ENCODE peak calls at places on chromosomes 12 and 14, in six cellular contexts. R is cardiac muscle cell; A is CD4-positive, alpha-beta memory T cell; V is SJSA1; B is HepG2; T is left ventricle myocardium inferior. J is an unnamed sample.

GRCh38 chr12:40980346-40981005 is 207.6 kb upstream of the PDZRN4 start:
- DNase-seq in R (no peak), A (no peak), V (no peak), B (no peak), T (no peak), J (no peak)

GRCh38 chr12:131885543-131886057 is 8.8 kb upstream of the ULK1 start:
- DNase-seq in R (no peak), A (no peak), V (no peak), B (no peak), T (no peak), J (no peak)

GRCh38 chr12:57462307-57463253 is 3.0 kb downstream of the GLI1 start:
- DNase-seq in R (peak; percentile 91), A (peak; percentile 87), V (no peak), B (peak; percentile 80), T (peak; percentile 81), J (peak; percentile 84)

GRCh38 chr14:60163741-60164140 is 1.5 kb downstream of the DHRS7 start:
- DNase-seq in R (no peak), A (no peak), V (no peak), B (no peak), T (no peak), J (no peak)

GRCh38 chr12:87866602-87867292 is 162.5 kb downstream of the C12orf50 start:
- DNase-seq in R (no peak), A (no peak), V (no peak), B (peak; percentile 14), T (no peak), J (no peak)

GRCh38 chr14:52312872-52313492 is 1.1 kb upstream of the PTGER2 start:
- DNase-seq in R (no peak), A (no peak), V (no peak), B (no peak), T (no peak), J (no peak)

GRCh38 chr14:98204139-98204538 is 1067.9 kb downstream of the BCL11B start:
- DNase-seq in R (no peak), A (no peak), V (no peak), B (no peak), T (no peak), J (no peak)

GRCh38 chr12:114817491-114818440 is 133.8 kb upstream of the TBX3 start:
- DNase-seq in R (no peak), A (no peak), V (no peak), B (no peak), T (no peak), J (no peak)

GRCh38 chr12:92943482-92944250 is 14.6 kb upstream of the EEA1 start:
- DNase-seq in R (no peak), A (no peak), V (no peak), B (peak; percentile 66), T (no peak), J (no peak)

GRCh38 chr12:2288001-2288400 is 235.2 kb downstream of the CACNA1C start:
- DNase-seq in R (peak; percentile 54), A (no peak), V (peak; percentile 50), B (no peak), T (no peak), J (peak; percentile 37)

GRCh38 chr12:60257063-60257462 is 661.2 kb downstream of the SLC16A7 start:
- DNase-seq in R (peak; percentile 54), A (no peak), V (peak; percentile 52), B (peak; percentile 17), T (no peak), J (no peak)

GRCh38 chr12:79344855-79345840 is 345.6 kb downstream of the PAWR start:
- DNase-seq in R (peak; percentile 62), A (no peak), V (peak; percentile 4), B (peak; percentile 59), T (no peak), J (no peak)

GRCh38 chr14:85528080-85528881 is 1.7 kb upstream of the FLRT2 start:
- DNase-seq in R (peak; percentile 76), A (no peak), V (peak; percentile 82), B (peak; percentile 41), T (no peak), J (peak; percentile 39)

GRCh38 chr14:85416771-85417170 is 113.2 kb upstream of the FLRT2 start:
- DNase-seq in R (no peak), A (no peak), V (peak; percentile 77), B (no peak), T (no peak), J (no peak)

GRCh38 chr12:10042167-10042566 is 11.7 kb downstream of the CLEC9A start:
- DNase-seq in R (no peak), A (no peak), V (no peak), B (no peak), T (no peak), J (no peak)
- H3K4me3 ChIP-seq in R (no peak overlapping the region), A (no peak overlapping the region), V (no peak overlapping the region), B (no peak overlapping the region), T (no peak overlapping the region), J (no peak overlapping the region)

DNA sequence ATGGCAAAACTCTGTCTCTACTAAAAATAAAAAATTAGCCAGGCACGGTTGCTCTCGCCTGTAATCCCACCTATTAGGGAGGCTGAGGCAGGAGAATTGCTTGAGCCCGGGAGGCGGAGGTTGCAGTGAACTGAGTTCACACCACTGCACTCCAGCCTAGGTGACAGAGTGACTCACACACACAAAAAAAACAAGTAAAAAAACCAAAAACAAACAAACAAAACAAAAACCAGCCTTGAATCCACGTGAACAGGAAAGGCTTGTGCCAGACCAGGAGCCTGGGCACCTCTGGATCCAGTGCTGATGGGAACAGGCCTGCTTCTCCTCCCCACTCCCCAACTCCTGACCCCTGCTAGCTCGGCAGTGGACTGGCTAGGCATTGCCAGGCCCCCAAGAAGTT is 3.5 kb downstream of the FOXN4 start:
- DNase-seq in R (no peak), A (no peak), V (no peak), B (no peak), T (no peak), J (no peak)
- H3K27me3 ChIP-seq in R (peaks cover 42% of the 10 kb centered on the region), A (peaks cover 17% of the 10 kb centered on the region), V (peaks cover 47% of the 10 kb centered on the region), B (peaks cover 40% of the 10 kb centered on the region), T (peaks cover 79% of the 10 kb centered on the region), J (peaks cover 84% of the 10 kb centered on the region)

DNA sequence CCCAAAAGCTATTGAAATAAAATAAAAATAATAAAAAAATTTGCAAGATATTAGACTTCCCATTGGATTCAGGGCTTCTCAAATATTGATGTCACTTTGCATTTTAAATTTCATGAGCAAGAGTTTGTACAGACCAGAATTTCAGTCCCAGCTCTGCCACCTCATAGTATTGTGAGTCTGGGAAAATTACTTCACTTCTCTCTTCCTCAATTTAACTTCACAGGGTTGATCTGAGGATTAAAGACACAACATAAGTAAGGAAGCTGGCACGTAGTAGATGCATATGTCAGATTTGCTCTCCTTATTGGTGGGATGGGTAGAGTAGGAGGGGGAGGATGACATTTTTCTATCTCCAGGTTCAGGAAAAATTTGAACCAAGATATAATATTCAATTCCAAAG is 32.9 kb downstream of the COX8C start:
- DNase-seq in R (no peak), A (no peak), V (no peak), B (no peak), T (no peak), J (no peak)
- H3K4me3 ChIP-seq in R (no peak overlapping the region), A (no peak overlapping the region), V (no peak overlapping the region), B (no peak overlapping the region), T (no peak overlapping the region), J (no peak overlapping the region)

GRCh38 chr12:53751336-53752191 is at the start of gene CISTR:
- DNase-seq in R (peak; percentile 44), A (peak; percentile 28), V (no peak), B (no peak), T (no peak), J (no peak)
- H3K27me3 ChIP-seq in R (peaks cover 98% of the 10 kb centered on the region), A (peaks cover 21% of the 10 kb centered on the region), V (peaks cover 35% of the 10 kb centered on the region), B (peaks cover 93% of the 10 kb centered on the region), T (peaks cover 57% of the 10 kb centered on the region), J (peaks cover 58% of the 10 kb centered on the region)

GRCh38 chr12:104459556-104459909 is 2.8 kb downstream of the CHST11 start:
- DNase-seq in R (no peak), A (no peak), V (no peak), B (no peak), T (no peak), J (no peak)

GRCh38 chr12:104462325-104462724 is 5.6 kb downstream of the CHST11 start:
- DNase-seq in R (no peak), A (no peak), V (no peak), B (no peak), T (no peak), J (no peak)

GRCh38 chr12:104458645-104459555 is 2.2 kb downstream of the CHST11 start:
- DNase-seq in R (peak; percentile 42), A (no peak), V (no peak), B (no peak), T (peak; percentile 20), J (peak; percentile 39)

GRCh38 chr12:104460973-104461693 is 4.4 kb downstream of the CHST11 start:
- DNase-seq in R (no peak), A (no peak), V (no peak), B (no peak), T (no peak), J (no peak)

DNA sequence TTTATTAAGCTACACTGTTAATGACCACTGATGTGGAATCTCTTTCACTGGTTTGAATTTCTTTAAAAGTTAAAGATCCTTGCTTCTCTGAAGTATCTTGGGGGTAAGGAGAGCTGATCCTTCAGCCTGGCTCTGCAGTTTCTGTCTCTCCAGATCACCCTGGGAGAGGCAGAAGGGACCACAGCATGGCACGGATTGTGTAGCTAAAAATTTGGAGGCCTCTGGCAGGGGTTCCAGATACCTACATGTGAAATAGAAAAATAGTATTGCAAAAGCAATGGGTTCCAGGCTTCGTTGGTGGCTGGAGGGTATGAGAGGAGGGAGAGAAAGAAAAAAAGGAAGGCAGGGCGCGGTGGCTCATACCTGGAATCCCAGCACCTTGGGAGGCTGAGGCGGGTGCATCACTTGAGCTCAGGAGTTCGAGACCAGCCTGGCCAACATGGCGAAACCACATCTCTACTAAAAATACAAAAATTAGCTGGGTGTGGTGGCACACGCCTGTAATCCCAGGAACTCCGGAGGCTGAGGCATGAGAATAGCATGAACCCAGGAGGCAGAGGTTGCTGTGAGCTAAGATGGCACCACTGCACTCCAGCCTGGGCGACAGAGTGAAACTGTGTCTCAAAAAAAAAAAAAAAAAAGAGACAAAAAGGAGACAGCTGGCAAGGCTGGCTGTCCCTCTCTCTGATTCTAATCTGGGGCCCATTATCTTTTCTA is 3.5 kb downstream of the CHST11 start:
- DNase-seq in R (no peak), A (no peak), V (no peak), B (no peak), T (no peak), J (no peak)
- H3K4me3 ChIP-seq in R (no peak overlapping the region), A (peak overlapping the region; percentile 11), V (no peak overlapping the region), B (no peak overlapping the region), T (no peak overlapping the region), J (no peak overlapping the region)

DNA sequence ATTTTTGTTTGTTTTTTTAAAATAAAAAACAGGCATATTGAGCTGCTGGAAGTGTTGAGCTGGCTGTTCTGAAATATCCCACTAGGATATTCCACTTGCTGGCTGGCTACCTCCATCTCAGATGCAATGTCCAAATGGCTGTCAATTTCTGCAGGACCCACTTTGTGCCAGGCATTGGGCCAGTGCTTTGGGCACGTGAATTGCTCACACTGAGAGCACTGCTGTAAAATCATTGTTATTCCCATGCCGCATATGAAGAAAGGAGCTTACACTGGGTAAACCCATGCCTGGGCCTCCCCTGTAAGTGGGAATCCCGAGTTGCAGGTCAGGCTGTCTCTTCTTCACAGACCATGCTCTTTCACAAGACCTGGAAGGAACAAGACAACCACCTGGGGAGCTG is 56.7 kb downstream of the RGS6 start:
- DNase-seq in R (no peak), A (no peak), V (no peak), B (no peak), T (peak; percentile 40), J (no peak)
- H3K27me3 ChIP-seq in R (no peaks in the 10 kb centered on the region), A (no peaks in the 10 kb centered on the region), V (no peaks in the 10 kb centered on the region), B (peaks cover 3% of the 10 kb centered on the region), T (no peaks in the 10 kb centered on the region), J (no peaks in the 10 kb centered on the region)

GRCh38 chr14:34741840-34742239 is 27.4 kb upstream of the CFL2 start:
- DNase-seq in R (no peak), A (peak; percentile 46), V (no peak), B (no peak), T (no peak), J (no peak)
- H3K4me3 ChIP-seq in R (no peak overlapping the region), A (no peak overlapping the region), V (no peak overlapping the region), B (no peak overlapping the region), T (no peak overlapping the region), J (no peak overlapping the region)